ENCODE peak calls at places on chromosome 4, in four cellular contexts. One of them, this sample, is unnamed.

GRCh38 chr4:82604522-82604921 is 42.7 kb upstream of the TMEM150C start:
- DNase-seq in cardiac muscle cell: no peak
- DNase-seq in BJ: no peak
- DNase-seq in choroid plexus epithelial cell: no peak
- DNase-seq in this sample: no peak

GRCh38 chr4:20254517-20255250 is 3.0 kb downstream of the SLIT2 start:
- DNase-seq in cardiac muscle cell: peak
- DNase-seq in BJ: no peak
- DNase-seq in choroid plexus epithelial cell: peak
- DNase-seq in this sample: no peak

GRCh38 chr4:79597266-79597665 is 189.2 kb upstream of the GK2 start:
- DNase-seq in cardiac muscle cell: no peak
- DNase-seq in BJ: no peak
- DNase-seq in choroid plexus epithelial cell: peak
- DNase-seq in this sample: no peak

GRCh38 chr4:893995-894705 is 38.0 kb downstream of the GAK start:
- DNase-seq in cardiac muscle cell: no peak
- DNase-seq in BJ: no peak
- DNase-seq in choroid plexus epithelial cell: no peak
- DNase-seq in this sample: no peak

GRCh38 chr4:187908079-187908501 is 87.5 kb upstream of the ZFP42 start:
- DNase-seq in cardiac muscle cell: no peak
- DNase-seq in BJ: peak
- DNase-seq in choroid plexus epithelial cell: peak
- DNase-seq in this sample: no peak

GRCh38 chr4:109803924-109804571 is 2.2 kb upstream of the CFI start:
- DNase-seq in cardiac muscle cell: peak
- DNase-seq in BJ: no peak
- DNase-seq in choroid plexus epithelial cell: peak
- DNase-seq in this sample: peak

GRCh38 chr4:38368612-38369011 is 295.4 kb upstream of the KLF3 start:
- DNase-seq in cardiac muscle cell: no peak
- DNase-seq in BJ: no peak
- DNase-seq in choroid plexus epithelial cell: peak
- DNase-seq in this sample: no peak

GRCh38 chr4:112865443-112865842 is 184.0 kb upstream of the ANK2 start:
- DNase-seq in cardiac muscle cell: no peak
- DNase-seq in BJ: no peak
- DNase-seq in choroid plexus epithelial cell: peak
- DNase-seq in this sample: no peak

GRCh38 chr4:14257903-14258302 is 630.4 kb upstream of the BOD1L1 start:
- DNase-seq in cardiac muscle cell: no peak
- DNase-seq in BJ: no peak
- DNase-seq in choroid plexus epithelial cell: no peak
- DNase-seq in this sample: no peak

GRCh38 chr4:139815646-139816601 is 150.3 kb downstream of the MGST2 start:
- DNase-seq in cardiac muscle cell: peak
- DNase-seq in BJ: peak
- DNase-seq in choroid plexus epithelial cell: peak
- DNase-seq in this sample: peak

GRCh38 chr4:102525099-102525498 is 23.9 kb downstream of the NFKB1 start:
- DNase-seq in cardiac muscle cell: no peak
- DNase-seq in BJ: no peak
- DNase-seq in choroid plexus epithelial cell: peak
- DNase-seq in this sample: no peak

GRCh38 chr4:15805583-15806517 is 27.7 kb downstream of the CD38 start:
- DNase-seq in cardiac muscle cell: peak
- DNase-seq in BJ: no peak
- DNase-seq in choroid plexus epithelial cell: peak
- DNase-seq in this sample: peak

GRCh38 chr4:154643493-154643892 is 31.0 kb upstream of the FGG start:
- DNase-seq in cardiac muscle cell: no peak
- DNase-seq in BJ: no peak
- DNase-seq in choroid plexus epithelial cell: no peak
- DNase-seq in this sample: no peak

GRCh38 chr4:78057135-78057599 is at the start of gene FRAS1:
- DNase-seq in cardiac muscle cell: peak
- DNase-seq in BJ: no peak
- DNase-seq in choroid plexus epithelial cell: peak
- DNase-seq in this sample: peak

GRCh38 chr4:54025582-54025981 is 38.8 kb downstream of the CHIC2 start:
- DNase-seq in cardiac muscle cell: no peak
- DNase-seq in BJ: no peak
- DNase-seq in choroid plexus epithelial cell: no peak
- DNase-seq in this sample: no peak

GRCh38 chr4:75658881-75659280 is 14.3 kb downstream of the G3BP2 start:
- DNase-seq in cardiac muscle cell: no peak
- DNase-seq in BJ: no peak
- DNase-seq in choroid plexus epithelial cell: peak
- DNase-seq in this sample: no peak

GRCh38 chr4:156633846-156634245 is 337.8 kb downstream of the PDGFC start:
- DNase-seq in cardiac muscle cell: no peak
- DNase-seq in BJ: no peak
- DNase-seq in choroid plexus epithelial cell: no peak
- DNase-seq in this sample: no peak

GRCh38 chr4:37383579-37384229 is 139.2 kb downstream of the NWD2 start:
- DNase-seq in cardiac muscle cell: peak
- DNase-seq in BJ: no peak
- DNase-seq in choroid plexus epithelial cell: peak
- DNase-seq in this sample: no peak

GRCh38 chr4:119854364-119854763 is 212.3 kb downstream of the MAD2L1 start:
- DNase-seq in cardiac muscle cell: no peak
- DNase-seq in BJ: no peak
- DNase-seq in choroid plexus epithelial cell: no peak
- DNase-seq in this sample: no peak

GRCh38 chr4:123922847-123923246 is 526.3 kb downstream of the SPRY1 start:
- DNase-seq in cardiac muscle cell: no peak
- DNase-seq in BJ: no peak
- DNase-seq in choroid plexus epithelial cell: no peak
- DNase-seq in this sample: no peak

GRCh38 chr4:123821861-123822260 is 425.3 kb downstream of the SPRY1 start:
- DNase-seq in cardiac muscle cell: no peak
- DNase-seq in BJ: peak
- DNase-seq in choroid plexus epithelial cell: peak
- DNase-seq in this sample: no peak

GRCh38 chr4:4791299-4791798 is 68.1 kb upstream of the MSX1 start:
- DNase-seq in cardiac muscle cell: no peak
- DNase-seq in BJ: no peak
- DNase-seq in choroid plexus epithelial cell: peak
- DNase-seq in this sample: no peak

GRCh38 chr4:140176735-140177134 is 22.8 kb upstream of the MAML3 start:
- DNase-seq in cardiac muscle cell: no peak
- DNase-seq in BJ: no peak
- DNase-seq in choroid plexus epithelial cell: peak
- DNase-seq in this sample: peak

GRCh38 chr4:65789850-65790249 is 119.6 kb upstream of the EPHA5 start:
- DNase-seq in cardiac muscle cell: no peak
- DNase-seq in BJ: no peak
- DNase-seq in choroid plexus epithelial cell: no peak
- DNase-seq in this sample: no peak

GRCh38 chr4:967113-968104 is 6.0 kb downstream of the DGKQ start:
- DNase-seq in cardiac muscle cell: peak
- DNase-seq in BJ: no peak
- DNase-seq in choroid plexus epithelial cell: peak
- DNase-seq in this sample: no peak

GRCh38 chr4:61200195-61200990 is at the start of gene ADGRL3:
- DNase-seq in cardiac muscle cell: peak
- DNase-seq in BJ: no peak
- DNase-seq in choroid plexus epithelial cell: peak
- DNase-seq in this sample: no peak

GRCh38 chr4:164771088-164771487 is 17.2 kb downstream of the SMIM31 start:
- DNase-seq in cardiac muscle cell: no peak
- DNase-seq in BJ: no peak
- DNase-seq in choroid plexus epithelial cell: peak
- DNase-seq in this sample: no peak

GRCh38 chr4:38687571-38688011 is 23.6 kb downstream of the KLF3 start:
- DNase-seq in cardiac muscle cell: no peak
- DNase-seq in BJ: no peak
- DNase-seq in choroid plexus epithelial cell: peak
- DNase-seq in this sample: no peak

GRCh38 chr4:155952546-155952945 is 1.1 kb downstream of the CTSO start:
- DNase-seq in cardiac muscle cell: no peak
- DNase-seq in BJ: no peak
- DNase-seq in choroid plexus epithelial cell: no peak
- DNase-seq in this sample: no peak

GRCh38 chr4:16264798-16265197 is 38.5 kb upstream of the TAPT1 start:
- DNase-seq in cardiac muscle cell: peak
- DNase-seq in BJ: no peak
- DNase-seq in choroid plexus epithelial cell: peak
- DNase-seq in this sample: peak

GRCh38 chr4:21888195-21888976 is 60.2 kb downstream of the KCNIP4 start:
- DNase-seq in cardiac muscle cell: no peak
- DNase-seq in BJ: peak
- DNase-seq in choroid plexus epithelial cell: peak
- DNase-seq in this sample: peak

GRCh38 chr4:85257817-85258216 is 217.1 kb upstream of the ARHGAP24 start:
- DNase-seq in cardiac muscle cell: no peak
- DNase-seq in BJ: no peak
- DNase-seq in choroid plexus epithelial cell: no peak
- DNase-seq in this sample: no peak

GRCh38 chr4:157222764-157223145 is 2.2 kb downstream of the GRIA2 start:
- DNase-seq in cardiac muscle cell: no peak
- DNase-seq in BJ: no peak
- DNase-seq in choroid plexus epithelial cell: no peak
- DNase-seq in this sample: no peak

GRCh38 chr4:120749445-120750151 is 172.9 kb downstream of the PRDM5 start:
- DNase-seq in cardiac muscle cell: no peak
- DNase-seq in BJ: no peak
- DNase-seq in choroid plexus epithelial cell: no peak
- DNase-seq in this sample: no peak

DNA sequence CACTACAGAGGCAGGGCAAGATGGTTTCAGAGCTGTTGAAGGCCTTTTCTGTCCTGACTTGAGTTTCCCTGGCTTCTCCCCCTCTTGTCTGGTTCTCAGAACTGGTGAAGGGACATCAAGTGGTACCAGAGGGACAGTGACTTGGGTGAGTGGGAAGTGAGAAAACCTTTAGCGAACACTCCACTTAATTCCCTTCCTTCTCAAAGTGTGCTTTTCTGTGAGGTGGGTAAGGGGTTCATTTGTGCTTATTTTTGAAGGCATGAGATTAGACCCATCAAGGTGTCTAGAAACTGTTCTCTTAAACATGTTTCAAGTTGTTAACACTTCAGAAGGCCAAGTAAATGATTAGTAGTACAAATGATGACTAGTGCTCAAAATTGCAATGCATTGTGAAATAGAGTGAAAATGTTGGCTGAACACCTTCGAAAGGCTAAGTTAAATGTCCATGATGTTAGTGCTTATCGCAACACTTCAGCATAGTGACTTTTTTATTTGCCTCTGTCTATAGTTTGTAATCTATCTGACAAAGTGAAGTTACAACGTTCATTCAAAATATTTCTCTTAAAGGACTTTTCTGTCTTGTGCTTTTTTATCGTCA is 2.8 kb downstream of the AREG start:
- DNase-seq in cardiac muscle cell: no peak
- DNase-seq in BJ: no peak
- DNase-seq in choroid plexus epithelial cell: peak
- DNase-seq in this sample: no peak
- TF ChIP-seq CTCF in cardiac muscle cell: no peak
- TF ChIP-seq CTCF in BJ: no peak
- TF ChIP-seq CTCF in choroid plexus epithelial cell: no peak
- TF ChIP-seq CTCF in this sample: no peak

DNA sequence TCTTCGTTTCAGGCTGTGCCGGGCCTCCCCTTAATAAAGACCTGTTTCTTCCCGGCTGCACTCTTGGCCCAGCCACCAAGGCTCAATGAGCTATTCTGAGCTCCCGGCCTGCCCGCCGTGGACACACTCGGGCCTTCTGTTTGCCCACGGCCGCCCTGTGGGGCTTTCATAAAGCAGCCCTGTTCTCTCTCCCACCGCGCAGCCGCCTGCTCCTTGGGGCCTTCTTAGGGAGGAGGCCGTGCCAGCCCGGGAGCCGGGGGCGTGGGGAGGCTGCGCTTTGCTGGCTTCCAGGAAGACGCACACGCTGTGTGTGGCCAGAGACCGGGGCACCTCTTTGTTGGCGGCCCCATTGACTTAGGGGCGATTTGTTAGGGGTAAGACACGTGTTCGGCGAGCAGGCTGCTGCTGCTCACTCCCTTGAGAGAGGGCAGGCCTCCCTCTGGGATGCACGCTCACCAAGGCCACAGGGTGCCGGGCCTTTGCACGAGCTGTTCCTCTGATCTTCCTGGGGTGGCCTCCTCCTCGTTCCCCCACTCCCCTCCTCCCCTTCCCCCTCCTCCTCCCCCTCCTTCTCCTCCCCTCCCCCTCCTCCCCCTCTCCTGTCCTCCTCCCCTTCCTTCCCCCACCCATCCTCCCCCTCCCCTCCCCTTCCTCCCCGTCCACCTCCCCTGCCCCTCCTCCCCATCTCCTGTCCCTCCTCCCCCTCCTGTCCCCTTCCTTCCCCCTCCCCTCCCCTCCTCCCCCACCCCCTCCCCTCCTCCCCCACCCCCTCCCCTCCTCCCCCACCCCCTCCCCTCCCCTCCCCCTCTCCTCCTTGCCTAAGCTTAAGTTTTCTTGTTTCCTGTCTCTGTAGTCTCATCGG is 11.3 kb downstream of the BLOC1S4 start:
- DNase-seq in cardiac muscle cell: no peak
- DNase-seq in BJ: no peak
- DNase-seq in choroid plexus epithelial cell: peak
- DNase-seq in this sample: no peak
- H3K4me3 ChIP-seq in cardiac muscle cell: no peak
- H3K4me3 ChIP-seq in BJ: no peak
- H3K4me3 ChIP-seq in choroid plexus epithelial cell: peak
- H3K4me3 ChIP-seq in this sample: no peak

DNA sequence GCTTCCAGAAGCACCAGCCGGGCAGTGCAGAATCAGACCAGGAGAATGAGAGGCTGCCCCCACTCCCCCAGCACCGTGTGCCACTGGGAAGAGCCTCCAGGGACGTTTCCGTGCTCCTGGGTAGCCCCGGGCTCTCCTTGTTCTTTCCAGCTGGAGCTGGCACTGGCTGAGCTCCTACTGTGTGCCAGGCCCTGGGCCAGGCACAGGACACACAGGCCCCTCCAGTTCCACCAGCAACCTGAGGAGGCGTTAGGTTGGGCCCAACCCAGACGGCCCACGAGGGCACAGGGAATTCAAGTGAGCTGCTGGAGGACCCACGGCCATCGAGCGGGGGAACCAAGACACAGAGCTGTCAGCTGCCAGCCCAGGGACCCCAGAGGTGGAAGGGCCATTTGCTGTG is 15.9 kb upstream of the ADRA2C start:
- DNase-seq in cardiac muscle cell: no peak
- DNase-seq in BJ: no peak
- DNase-seq in choroid plexus epithelial cell: no peak
- DNase-seq in this sample: no peak
- TF ChIP-seq CTCF in cardiac muscle cell: no peak
- TF ChIP-seq CTCF in BJ: no peak
- TF ChIP-seq CTCF in choroid plexus epithelial cell: no peak
- TF ChIP-seq CTCF in this sample: no peak

GRCh38 chr4:169658196-169658595 is 37.8 kb downstream of the CLCN3 start:
- DNase-seq in cardiac muscle cell: no peak
- DNase-seq in BJ: no peak
- DNase-seq in choroid plexus epithelial cell: no peak
- DNase-seq in this sample: no peak
- H3K4me3 ChIP-seq in cardiac muscle cell: no peak
- H3K4me3 ChIP-seq in BJ: no peak
- H3K4me3 ChIP-seq in choroid plexus epithelial cell: no peak
- H3K4me3 ChIP-seq in this sample: no peak